ENCODE peak calls at places on chromosomes 13 and 19, in eight cellular contexts. O is HCT116, M is right atrium auricular region, N is colonic mucosa, K is choroid plexus epithelial cell, C is pancreas, Z is cardiac fibroblast, U is AG09309. B is an unnamed sample.

GRCh38 chr19:6392219-6393073 is 518 bp downstream of the GTF2F1 start:
- DNase-seq in O (no peak), M (no peak), N (no peak), K (no peak), C (no peak), Z (no peak), U (no peak), B (no peak)

GRCh38 chr19:35143231-35143715 is at the start of gene FXYD7:
- DNase-seq in O (no peak), M (no peak), N (no peak), K (no peak), C (peak; percentile 64), Z (no peak), U (no peak), B (no peak)

GRCh38 chr19:23404676-23405075 is 9.4 kb upstream of the ZNF91 start:
- DNase-seq in O (no peak), M (no peak), N (no peak), K (no peak), C (no peak), Z (no peak), U (no peak), B (no peak)

GRCh38 chr19:50020481-50020880 is 4.7 kb downstream of the VRK3 start:
- DNase-seq in O (no peak), M (no peak), N (no peak), K (no peak), C (no peak), Z (no peak), U (no peak), B (no peak)

GRCh38 chr13:63085851-63086250 is 1670.2 kb upstream of the PCDH20 start:
- DNase-seq in O (no peak), M (no peak), N (no peak), K (no peak), C (no peak), Z (no peak), U (no peak), B (no peak)

GRCh38 chr19:49475995-49476880 is 2.2 kb downstream of the FLT3LG start:
- DNase-seq in O (no peak), M (no peak), N (peak; percentile 58), K (peak; percentile 60), C (no peak), Z (peak; percentile 52), U (no peak), B (no peak)

GRCh38 chr13:58202099-58202498 is 570.6 kb downstream of the PCDH17 start:
- DNase-seq in O (no peak), M (no peak), N (no peak), K (no peak), C (no peak), Z (no peak), U (no peak), B (no peak)

GRCh38 chr19:56141416-56141992 is 417 bp downstream of the ZNF444 start:
- DNase-seq in O (no peak), M (no peak), N (peak; percentile 49), K (peak; percentile 31), C (no peak), Z (no peak), U (no peak), B (no peak)

GRCh38 chr13:98083507-98083906 is 59.4 kb upstream of the FARP1 start:
- DNase-seq in O (no peak), M (no peak), N (no peak), K (peak; percentile 89), C (no peak), Z (peak; percentile 88), U (peak; percentile 91), B (peak; percentile 93)

GRCh38 chr19:55117063-55117635 is 288 bp downstream of the PPP1R12C start:
- DNase-seq in O (no peak), M (no peak), N (peak; percentile 38), K (no peak), C (peak; percentile 67), Z (no peak), U (no peak), B (no peak)

GRCh38 chr19:49570138-49570856 is 10.1 kb downstream of the NOSIP start:
- DNase-seq in O (peak; percentile 83), M (peak; percentile 67), N (peak; percentile 85), K (peak; percentile 91), C (peak; percentile 35), Z (peak; percentile 91), U (peak; percentile 56), B (peak; percentile 91)

GRCh38 chr19:29626386-29626785 is 20.3 kb downstream of the POP4 start:
- DNase-seq in O (no peak), M (no peak), N (no peak), K (no peak), C (no peak), Z (no peak), U (no peak), B (no peak)

GRCh38 chr19:48296963-48297734 is 27.3 kb downstream of the ZNF114 start:
- DNase-seq in O (no peak), M (no peak), N (no peak), K (no peak), C (no peak), Z (no peak), U (no peak), B (no peak)
- TF ChIP-seq CTCF in O (no peak), M (no peak), N (no peak), K (no peak), C (no peak), Z (no peak), U (no peak), B (no peak)

GRCh38 chr19:32522967-32523366 is 58.0 kb upstream of the PDCD5 start:
- DNase-seq in O (no peak), M (no peak), N (no peak), K (no peak), C (no peak), Z (no peak), U (no peak), B (no peak)

DNA sequence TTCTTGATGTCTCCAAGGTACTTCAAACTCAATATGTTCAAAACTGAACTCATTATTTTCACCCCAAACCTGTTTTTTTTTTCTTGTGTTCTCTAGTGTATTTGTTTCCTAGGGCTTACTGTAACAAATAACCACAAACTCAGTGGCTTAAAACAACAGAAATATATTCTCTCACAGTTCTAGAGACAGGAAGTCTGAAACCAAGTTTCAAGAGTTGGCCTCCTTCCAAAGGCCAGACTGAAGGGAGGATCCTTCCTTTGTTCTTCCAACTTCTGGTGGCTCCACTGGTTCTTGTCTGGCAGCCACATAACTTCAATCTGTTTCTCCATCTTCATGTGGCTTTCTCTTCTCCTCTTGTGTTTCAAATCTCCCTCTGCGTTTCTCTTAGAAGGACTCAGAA is 62.0 kb upstream of the PDCD5 start:
- DNase-seq in O (no peak), M (no peak), N (no peak), K (peak; percentile 41), C (no peak), Z (peak; percentile 27), U (no peak), B (no peak)
- H3K4me3 ChIP-seq in O (no peak overlapping the region), M (no peak overlapping the region), N (no peak overlapping the region), K (no peak overlapping the region), C (no peak overlapping the region), Z (no peak overlapping the region), U (no peak overlapping the region), B (no peak overlapping the region)

GRCh38 chr19:18636969-18637629 is at the start of gene KLHL26:
- DNase-seq in O (no peak), M (no peak), N (no peak), K (no peak), C (no peak), Z (no peak), U (no peak), B (no peak)

GRCh38 chr19:18636183-18636968 is 452 bp upstream of the KLHL26 start:
- DNase-seq in O (peak; percentile 87), M (peak; percentile 98), N (peak; percentile 100), K (peak; percentile 96), C (peak; percentile 100), Z (peak; percentile 98), U (peak; percentile 59), B (peak; percentile 90)

GRCh38 chr19:18635831-18636182 is 1.0 kb upstream of the KLHL26 start:
- DNase-seq in O (no peak), M (no peak), N (no peak), K (no peak), C (no peak), Z (no peak), U (no peak), B (no peak)

GRCh38 chr19:18633321-18633720 is 3.5 kb upstream of the KLHL26 start:
- DNase-seq in O (no peak), M (no peak), N (peak; percentile 35), K (no peak), C (peak; percentile 68), Z (no peak), U (no peak), B (no peak)

GRCh38 chr19:18634612-18635290 is 2.1 kb upstream of the KLHL26 start:
- DNase-seq in O (no peak), M (no peak), N (peak; percentile 47), K (peak; percentile 72), C (no peak), Z (peak; percentile 37), U (no peak), B (no peak)
- TF ChIP-seq CTCF in O (no peak), M (no peak), N (no peak), K (no peak), C (no peak), Z (no peak), U (no peak), B (no peak)

GRCh38 chr13:112844411-112844810 is 124.6 kb upstream of the MCF2L start:
- DNase-seq in O (no peak), M (no peak), N (no peak), K (no peak), C (no peak), Z (no peak), U (no peak), B (no peak)
- H3K4me3 ChIP-seq in O (no peak overlapping the region), M (no peak overlapping the region), N (no peak overlapping the region), K (no peak overlapping the region), C (no peak overlapping the region), Z (no peak overlapping the region), U (no peak overlapping the region), B (no peak overlapping the region)

DNA sequence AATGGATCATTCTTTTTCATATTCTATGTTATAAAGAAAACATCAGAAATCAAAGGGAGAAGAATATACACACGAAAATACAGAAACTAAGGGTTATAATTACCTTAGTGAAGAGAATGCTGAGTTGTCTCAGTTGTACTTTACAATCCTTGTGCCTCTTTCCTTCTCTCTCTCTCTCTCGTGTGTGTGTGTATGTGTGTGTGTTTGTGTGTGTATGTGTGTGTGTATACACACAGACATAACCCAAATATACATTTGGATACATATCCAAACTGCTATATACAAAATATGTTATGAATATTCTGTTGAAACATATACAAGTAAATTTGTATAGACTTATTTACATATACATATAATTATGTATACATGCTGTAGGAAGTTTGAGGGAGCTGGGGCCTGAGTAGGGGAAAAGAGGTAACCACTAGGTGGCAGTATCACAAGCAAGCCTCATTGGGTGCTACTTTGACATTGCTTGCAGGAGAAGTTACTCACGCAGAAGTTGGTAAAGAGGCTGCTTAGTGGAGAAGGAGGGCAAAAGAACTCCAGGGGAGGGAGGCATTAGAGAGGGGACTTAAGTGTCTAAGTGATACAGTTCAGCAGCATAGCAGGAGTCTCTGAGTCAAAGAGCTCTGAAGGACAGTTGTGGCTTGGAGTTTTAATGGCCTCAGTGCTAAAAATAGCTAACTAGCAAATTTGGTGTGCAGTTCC is 465.1 kb upstream of the PCDH20 start:
- DNase-seq in O (peak; percentile 26), M (no peak), N (no peak), K (peak; percentile 14), C (no peak), Z (peak; percentile 16), U (no peak), B (peak; percentile 3)
- TF ChIP-seq CTCF in O (no peak), M (no peak), N (no peak), K (peak; percentile 51), C (peak; percentile 17), Z (peak; percentile 39), U (peak; percentile 9), B (peak; percentile 33)